ENCODE peak calls at places on chromosome 3, in five cellular contexts. One of them, this sample, is unnamed.

GRCh38 chr3:184727357-184728060 is 15.6 kb upstream of the MAGEF1 start:
- DNase-seq in IMR-90: peak; percentile 72
- DNase-seq in H9: peak; percentile 88
- DNase-seq in mesenchymal stem cell: peak; percentile 80
- DNase-seq in neuronal stem cell: peak; percentile 89
- DNase-seq in this sample: peak; percentile 98

GRCh38 chr3:133988631-133989161 is 41.0 kb downstream of the SLCO2A1 start:
- DNase-seq in IMR-90: no peak
- DNase-seq in H9: peak; percentile 76
- DNase-seq in mesenchymal stem cell: no peak
- DNase-seq in neuronal stem cell: no peak
- DNase-seq in this sample: peak; percentile 99

GRCh38 chr3:117788086-117788485 is 1078.5 kb downstream of the TUSC7 start:
- DNase-seq in IMR-90: peak; percentile 90
- DNase-seq in H9: no peak
- DNase-seq in mesenchymal stem cell: peak; percentile 43
- DNase-seq in neuronal stem cell: no peak
- DNase-seq in this sample: peak; percentile 30

GRCh38 chr3:87145553-87145952 is 81.6 kb upstream of the CHMP2B start:
- DNase-seq in IMR-90: peak; percentile 45
- DNase-seq in H9: peak; percentile 85
- DNase-seq in mesenchymal stem cell: peak; percentile 22
- DNase-seq in neuronal stem cell: no peak
- DNase-seq in this sample: peak; percentile 89

GRCh38 chr3:21673393-21673792 is 77.6 kb downstream of the ZNF385D start:
- DNase-seq in IMR-90: no peak
- DNase-seq in H9: no peak
- DNase-seq in mesenchymal stem cell: no peak
- DNase-seq in neuronal stem cell: no peak
- DNase-seq in this sample: no peak

GRCh38 chr3:144429719-144430121 is 458.1 kb downstream of the DIPK2A start:
- DNase-seq in IMR-90: no peak
- DNase-seq in H9: no peak
- DNase-seq in mesenchymal stem cell: no peak
- DNase-seq in neuronal stem cell: no peak
- DNase-seq in this sample: no peak

GRCh38 chr3:137746808-137747207 is 17.3 kb upstream of the SOX14 start:
- DNase-seq in IMR-90: no peak
- DNase-seq in H9: no peak
- DNase-seq in mesenchymal stem cell: no peak
- DNase-seq in neuronal stem cell: no peak
- DNase-seq in this sample: peak; percentile 28

GRCh38 chr3:40680685-40681657 is 156.2 kb downstream of the ZNF621 start:
- DNase-seq in IMR-90: no peak
- DNase-seq in H9: no peak
- DNase-seq in mesenchymal stem cell: no peak
- DNase-seq in neuronal stem cell: no peak
- DNase-seq in this sample: no peak

GRCh38 chr3:182925944-182926337 is 54.4 kb downstream of the DCUN1D1 start:
- DNase-seq in IMR-90: no peak
- DNase-seq in H9: no peak
- DNase-seq in mesenchymal stem cell: no peak
- DNase-seq in neuronal stem cell: no peak
- DNase-seq in this sample: no peak

GRCh38 chr3:42079701-42080323 is 11.3 kb upstream of the TRAK1 start:
- DNase-seq in IMR-90: no peak
- DNase-seq in H9: no peak
- DNase-seq in mesenchymal stem cell: no peak
- DNase-seq in neuronal stem cell: no peak
- DNase-seq in this sample: no peak

GRCh38 chr3:62604301-62604700 is 231.0 kb upstream of the FEZF2 start:
- DNase-seq in IMR-90: peak; percentile 88
- DNase-seq in H9: no peak
- DNase-seq in mesenchymal stem cell: peak; percentile 94
- DNase-seq in neuronal stem cell: no peak
- DNase-seq in this sample: no peak

GRCh38 chr3:67521053-67521646 is 133.3 kb downstream of the SUCLG2 start:
- DNase-seq in IMR-90: no peak
- DNase-seq in H9: no peak
- DNase-seq in mesenchymal stem cell: no peak
- DNase-seq in neuronal stem cell: no peak
- DNase-seq in this sample: no peak

GRCh38 chr3:52028572-52028971 is 27.8 kb downstream of the DUSP7 start:
- DNase-seq in IMR-90: peak; percentile 23
- DNase-seq in H9: no peak
- DNase-seq in mesenchymal stem cell: no peak
- DNase-seq in neuronal stem cell: no peak
- DNase-seq in this sample: no peak

GRCh38 chr3:57689367-57690053 is 3.4 kb downstream of the DENND6A start:
- DNase-seq in IMR-90: no peak
- DNase-seq in H9: peak; percentile 39
- DNase-seq in mesenchymal stem cell: no peak
- DNase-seq in neuronal stem cell: no peak
- DNase-seq in this sample: peak; percentile 76

GRCh38 chr3:125062904-125063618 is 7.3 kb upstream of the HEG1 start:
- DNase-seq in IMR-90: peak; percentile 97
- DNase-seq in H9: no peak
- DNase-seq in mesenchymal stem cell: peak; percentile 80
- DNase-seq in neuronal stem cell: no peak
- DNase-seq in this sample: peak; percentile 70

GRCh38 chr3:38541800-38542199 is 45.7 kb downstream of the EXOG start:
- DNase-seq in IMR-90: no peak
- DNase-seq in H9: no peak
- DNase-seq in mesenchymal stem cell: no peak
- DNase-seq in neuronal stem cell: no peak
- DNase-seq in this sample: no peak

GRCh38 chr3:64664397-64664796 is 23.4 kb downstream of the ADAMTS9 start:
- DNase-seq in IMR-90: no peak
- DNase-seq in H9: no peak
- DNase-seq in mesenchymal stem cell: no peak
- DNase-seq in neuronal stem cell: no peak
- DNase-seq in this sample: no peak

GRCh38 chr3:149623819-149624218 is 34.0 kb downstream of the WWTR1 start:
- DNase-seq in IMR-90: no peak
- DNase-seq in H9: no peak
- DNase-seq in mesenchymal stem cell: no peak
- DNase-seq in neuronal stem cell: no peak
- DNase-seq in this sample: no peak
- H2AK5ac ChIP-seq in IMR-90: peak overlapping the region; percentile 71
- H2AK5ac ChIP-seq in H9: no peak overlapping the region
- H2AK5ac ChIP-seq in mesenchymal stem cell: no peak overlapping the region
- H2AK5ac ChIP-seq in neuronal stem cell: no peak overlapping the region
- H2AK5ac ChIP-seq in this sample: no peak overlapping the region

GRCh38 chr3:181722156-181722555 is 10.4 kb downstream of the SOX2 start:
- DNase-seq in IMR-90: no peak
- DNase-seq in H9: no peak
- DNase-seq in mesenchymal stem cell: no peak
- DNase-seq in neuronal stem cell: no peak
- DNase-seq in this sample: no peak

GRCh38 chr3:181723064-181723463 is 11.3 kb downstream of the SOX2 start:
- DNase-seq in IMR-90: no peak
- DNase-seq in H9: no peak
- DNase-seq in mesenchymal stem cell: no peak
- DNase-seq in neuronal stem cell: no peak
- DNase-seq in this sample: no peak

GRCh38 chr3:181724432-181724740 is 12.7 kb downstream of the SOX2 start:
- DNase-seq in IMR-90: no peak
- DNase-seq in H9: no peak
- DNase-seq in mesenchymal stem cell: no peak
- DNase-seq in neuronal stem cell: no peak
- DNase-seq in this sample: no peak

GRCh38 chr3:181725033-181725775 is 13.5 kb downstream of the SOX2 start:
- DNase-seq in IMR-90: no peak
- DNase-seq in H9: no peak
- DNase-seq in mesenchymal stem cell: no peak
- DNase-seq in neuronal stem cell: no peak
- DNase-seq in this sample: no peak

GRCh38 chr3:181723568-181724431 is 12.1 kb downstream of the SOX2 start:
- DNase-seq in IMR-90: no peak
- DNase-seq in H9: no peak
- DNase-seq in mesenchymal stem cell: no peak
- DNase-seq in neuronal stem cell: no peak
- DNase-seq in this sample: no peak
- H2BK15ac ChIP-seq in IMR-90: no peak overlapping the region
- H2BK15ac ChIP-seq in H9: no peak overlapping the region
- H2BK15ac ChIP-seq in mesenchymal stem cell: no peak overlapping the region
- H2BK15ac ChIP-seq in neuronal stem cell: no peak overlapping the region
- H2BK15ac ChIP-seq in this sample: no peak overlapping the region

GRCh38 chr3:49469037-49469875 is 811 bp upstream of the DAG1 start:
- DNase-seq in IMR-90: peak; percentile 68
- DNase-seq in H9: peak; percentile 88
- DNase-seq in mesenchymal stem cell: peak; percentile 90
- DNase-seq in neuronal stem cell: no peak
- DNase-seq in this sample: peak; percentile 96

GRCh38 chr3:49466047-49466446 is 4.0 kb upstream of the DAG1 start:
- DNase-seq in IMR-90: no peak
- DNase-seq in H9: no peak
- DNase-seq in mesenchymal stem cell: no peak
- DNase-seq in neuronal stem cell: no peak
- DNase-seq in this sample: peak; percentile 16

GRCh38 chr3:49471856-49472495 is 1.9 kb downstream of the DAG1 start:
- DNase-seq in IMR-90: no peak
- DNase-seq in H9: no peak
- DNase-seq in mesenchymal stem cell: peak; percentile 23
- DNase-seq in neuronal stem cell: no peak
- DNase-seq in this sample: peak; percentile 52

GRCh38 chr3:49470714-49471420 is 800 bp downstream of the DAG1 start:
- DNase-seq in IMR-90: no peak
- DNase-seq in H9: no peak
- DNase-seq in mesenchymal stem cell: peak; percentile 35
- DNase-seq in neuronal stem cell: no peak
- DNase-seq in this sample: peak; percentile 8

GRCh38 chr3:49469876-49470713 is at the start of gene DAG1:
- DNase-seq in IMR-90: peak; percentile 95
- DNase-seq in H9: peak; percentile 97
- DNase-seq in mesenchymal stem cell: peak; percentile 95
- DNase-seq in neuronal stem cell: peak; percentile 95
- DNase-seq in this sample: peak; percentile 98
- H2AK5ac ChIP-seq in IMR-90: peak within 1 kb of the TSS; percentile 96
- H2AK5ac ChIP-seq in H9: no peak within 1 kb of the TSS
- H2AK5ac ChIP-seq in mesenchymal stem cell: peak within 1 kb of the TSS; percentile 9
- H2AK5ac ChIP-seq in neuronal stem cell: peak within 1 kb of the TSS; percentile 82
- H2AK5ac ChIP-seq in this sample: peak within 1 kb of the TSS; percentile 98

DNA sequence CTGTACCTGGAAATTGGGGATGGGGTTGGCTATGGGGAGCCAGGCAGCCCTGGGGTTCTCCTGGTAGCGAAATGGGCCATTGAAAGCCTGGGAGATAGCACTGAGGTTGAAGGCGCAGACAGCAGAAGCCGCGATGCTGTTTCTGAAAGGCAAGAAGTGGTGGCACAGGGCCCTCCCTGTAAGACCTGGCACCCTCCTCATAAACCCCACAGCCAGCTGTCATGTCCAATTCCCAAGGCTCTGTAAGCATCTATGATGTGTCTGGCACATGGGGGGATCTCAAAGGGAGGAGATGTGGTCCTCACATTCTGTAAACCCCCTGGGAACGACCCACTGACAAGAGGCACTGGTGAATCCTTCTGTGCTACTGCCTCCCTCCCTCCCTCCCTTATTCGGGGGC is 104.0 kb downstream of the SEMA5B start:
- DNase-seq in IMR-90: no peak
- DNase-seq in H9: no peak
- DNase-seq in mesenchymal stem cell: no peak
- DNase-seq in neuronal stem cell: no peak
- DNase-seq in this sample: no peak
- H2BK15ac ChIP-seq in IMR-90: no peak overlapping the region
- H2BK15ac ChIP-seq in H9: no peak overlapping the region
- H2BK15ac ChIP-seq in mesenchymal stem cell: no peak overlapping the region
- H2BK15ac ChIP-seq in neuronal stem cell: no peak overlapping the region
- H2BK15ac ChIP-seq in this sample: no peak overlapping the region

DNA sequence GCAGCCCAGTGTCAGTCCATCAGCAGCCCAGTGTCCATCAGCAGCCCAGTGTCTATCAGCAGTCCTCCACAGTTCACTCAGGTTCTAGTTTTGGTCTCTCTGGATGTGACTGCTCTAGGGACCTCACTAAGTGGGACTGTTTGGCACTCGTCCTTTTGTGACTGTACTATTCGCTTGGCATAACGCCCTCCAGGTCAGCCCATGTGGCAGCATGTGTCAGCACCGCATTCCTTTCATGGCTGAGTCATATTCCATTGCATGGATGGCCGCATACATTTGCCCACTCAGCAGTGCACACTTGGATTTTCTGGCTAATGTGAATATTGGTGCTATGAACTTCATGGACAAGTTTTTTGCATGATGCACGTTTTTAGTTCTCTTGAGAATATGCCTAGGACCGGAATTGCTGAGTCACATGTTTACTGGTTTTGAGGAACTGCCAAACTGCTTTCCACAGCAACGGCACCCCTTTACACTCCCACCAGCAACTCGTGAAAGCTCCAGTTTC is 16.4 kb downstream of the CHST13 start:
- DNase-seq in IMR-90: peak; percentile 93
- DNase-seq in H9: peak; percentile 15
- DNase-seq in mesenchymal stem cell: peak; percentile 87
- DNase-seq in neuronal stem cell: no peak
- DNase-seq in this sample: no peak
- H2AK5ac ChIP-seq in IMR-90: peak overlapping the region; percentile 30
- H2AK5ac ChIP-seq in H9: no peak overlapping the region
- H2AK5ac ChIP-seq in mesenchymal stem cell: no peak overlapping the region
- H2AK5ac ChIP-seq in neuronal stem cell: no peak overlapping the region
- H2AK5ac ChIP-seq in this sample: no peak overlapping the region